ENCODE peak calls at places on chromosomes 7 and 10, in five cellular contexts. J, O, Z, E and T are unnamed samples.

GRCh38 chr7:55177589-55178261 is 158.9 kb downstream of the EGFR start:
- DNase-seq in J (no peak), O (no peak), Z (no peak), E (no peak), T (no peak)

GRCh38 chr10:133455196-133455595 is 1.5 kb downstream of the SCART1 start:
- DNase-seq in J (no peak), O (no peak), Z (no peak), E (no peak), T (no peak)

GRCh38 chr10:4131407-4132215 is 346.6 kb upstream of the KLF6 start:
- DNase-seq in J (peak; percentile 21), O (peak; percentile 86), Z (peak; percentile 94), E (peak; percentile 84), T (peak; percentile 90)

GRCh38 chr7:141785711-141786552 is 4.1 kb upstream of the TAS2R5 start:
- DNase-seq in J (peak; percentile 82), O (peak; percentile 5), Z (peak; percentile 43), E (peak; percentile 71), T (peak; percentile 58)

GRCh38 chr7:22860784-22861482 is 38.3 kb upstream of the TOMM7 start:
- DNase-seq in J (peak; percentile 71), O (no peak), Z (no peak), E (peak; percentile 13), T (peak; percentile 70)

GRCh38 chr10:97914837-97915211 is 65.2 kb downstream of the GOLGA7B start:
- DNase-seq in J (peak; percentile 78), O (no peak), Z (peak; percentile 36), E (peak; percentile 24), T (peak; percentile 65)

GRCh38 chr7:44073664-44074348 is 8.4 kb upstream of the PGAM2 start:
- DNase-seq in J (peak; percentile 79), O (no peak), Z (no peak), E (peak; percentile 24), T (peak; percentile 99)

GRCh38 chr10:44385423-44385725 is 477 bp upstream of the CXCL12 start:
- DNase-seq in J (no peak), O (no peak), Z (no peak), E (no peak), T (no peak)

GRCh38 chr7:121529003-121529402 is 132.9 kb upstream of the FAM3C start:
- DNase-seq in J (no peak), O (no peak), Z (peak; percentile 63), E (no peak), T (no peak)

GRCh38 chr10:79375321-79376077 is 28.2 kb downstream of the PPIF start:
- DNase-seq in J (no peak), O (no peak), Z (no peak), E (no peak), T (peak; percentile 41)

GRCh38 chr10:104036518-104037260 is 49.0 kb downstream of the COL17A1 start:
- DNase-seq in J (no peak), O (no peak), Z (no peak), E (no peak), T (no peak)

GRCh38 chr7:135745702-135746312 is 2.8 kb downstream of the FAM180A start:
- DNase-seq in J (no peak), O (peak; percentile 91), Z (peak; percentile 99), E (no peak), T (peak; percentile 98)